ENCODE peak calls at places on chromosome 22, in eight cellular contexts. C is HCT116, I is transverse colon, G is tibial nerve, X is ovary, M is adrenal gland, B is K562, D is Peyer's patch. V is an unnamed sample.

GRCh38 chr22:23566716-23567475 is 13.2 kb downstream of the IGLL1 start:
- DNase-seq in C (no peak), I (no peak), G (no peak), X (no peak), M (no peak), B (no peak), D (no peak), V (no peak)

GRCh38 chr22:22168190-22168940 is 76.2 kb upstream of the VPREB1 start:
- DNase-seq in C (peak), I (peak), G (no peak), X (no peak), M (no peak), B (peak), D (peak), V (no peak)

GRCh38 chr22:39084666-39085065 is 7.6 kb downstream of the APOBEC3G start:
- DNase-seq in C (no peak), I (no peak), G (no peak), X (no peak), M (no peak), B (no peak), D (no peak), V (no peak)

GRCh38 chr22:31185056-31185455 is 25.1 kb downstream of the RNF185 start:
- DNase-seq in C (no peak), I (no peak), G (no peak), X (no peak), M (no peak), B (no peak), D (no peak), V (no peak)

GRCh38 chr22:23365961-23366360 is 185.7 kb downstream of the BCR start:
- DNase-seq in C (no peak), I (no peak), G (no peak), X (no peak), M (no peak), B (no peak), D (no peak), V (no peak)

GRCh38 chr22:27345681-27346080 is 455.9 kb downstream of the MN1 start:
- DNase-seq in C (no peak), I (no peak), G (no peak), X (no peak), M (no peak), B (no peak), D (no peak), V (no peak)

GRCh38 chr22:39135092-39135896 is 17.2 kb downstream of the CBX7 start:
- DNase-seq in C (peak), I (peak), G (no peak), X (no peak), M (no peak), B (peak), D (peak), V (no peak)

GRCh38 chr22:23158516-23159286 is 13.4 kb downstream of the RAB36 start:
- DNase-seq in C (no peak), I (no peak), G (no peak), X (no peak), M (no peak), B (no peak), D (no peak), V (no peak)

GRCh38 chr22:43812890-43813289 is 785 bp upstream of the EFCAB6 start:
- DNase-seq in C (no peak), I (no peak), G (no peak), X (no peak), M (no peak), B (no peak), D (no peak), V (no peak)

GRCh38 chr22:36773935-36774334 is 2.0 kb downstream of the IFT27 start:
- DNase-seq in C (no peak), I (no peak), G (no peak), X (no peak), M (no peak), B (no peak), D (no peak), V (no peak)

GRCh38 chr22:30752771-30753170 is 58.1 kb downstream of the OSBP2 start:
- DNase-seq in C (no peak), I (no peak), G (no peak), X (no peak), M (no peak), B (no peak), D (no peak), V (no peak)

GRCh38 chr22:43823911-43824665 is 12.0 kb upstream of the EFCAB6 start:
- DNase-seq in C (no peak), I (no peak), G (no peak), X (no peak), M (no peak), B (no peak), D (peak), V (no peak)

GRCh38 chr22:37674951-37675929 is at the start of gene LGALS1:
- DNase-seq in C (peak), I (peak), G (peak), X (peak), M (peak), B (peak), D (peak), V (peak)

GRCh38 chr22:37282385-37282677 is at the start of gene CYTH4:
- DNase-seq in C (no peak), I (peak), G (no peak), X (no peak), M (peak), B (peak), D (peak), V (peak)

GRCh38 chr22:20324139-20324516 is 4.3 kb upstream of the DGCR6L start:
- DNase-seq in C (no peak), I (no peak), G (no peak), X (no peak), M (no peak), B (no peak), D (peak), V (no peak)

GRCh38 chr22:42931421-42932196 is 74.5 kb upstream of the ARFGAP3 start:
- DNase-seq in C (no peak), I (no peak), G (no peak), X (no peak), M (no peak), B (no peak), D (peak), V (no peak)

GRCh38 chr22:32695451-32695891 is 106.0 kb upstream of the TIMP3 start:
- DNase-seq in C (peak), I (no peak), G (no peak), X (no peak), M (no peak), B (no peak), D (peak), V (no peak)

GRCh38 chr22:33210129-33210784 is 152.1 kb upstream of the SYN3 start:
- DNase-seq in C (no peak), I (peak), G (no peak), X (no peak), M (peak), B (peak), D (peak), V (no peak)

GRCh38 chr22:24510694-24511625 is 15.8 kb downstream of the UPB1 start:
- DNase-seq in C (no peak), I (no peak), G (no peak), X (no peak), M (peak), B (peak), D (peak), V (peak)

GRCh38 chr22:36331912-36332622 is 55.7 kb downstream of the MYH9 start:
- DNase-seq in C (no peak), I (peak), G (peak), X (peak), M (peak), B (no peak), D (peak), V (peak)

GRCh38 chr22:45170001-45170466 is 6.3 kb downstream of the NUP50 start:
- DNase-seq in C (no peak), I (no peak), G (no peak), X (no peak), M (peak), B (peak), D (no peak), V (no peak)

GRCh38 chr22:32265882-32266767 is 11.0 kb upstream of the SLC5A4 start:
- DNase-seq in C (peak), I (peak), G (peak), X (peak), M (peak), B (peak), D (peak), V (peak)

GRCh38 chr22:45692549-45692948 is 20.9 kb downstream of the ATXN10 start:
- DNase-seq in C (no peak), I (no peak), G (no peak), X (no peak), M (no peak), B (no peak), D (no peak), V (no peak)

GRCh38 chr22:45805413-45805812 is 133.8 kb downstream of the ATXN10 start:
- DNase-seq in C (no peak), I (no peak), G (no peak), X (no peak), M (no peak), B (no peak), D (no peak), V (no peak)

GRCh38 chr22:31248965-31249940 is 37.2 kb downstream of the LIMK2 start:
- DNase-seq in C (no peak), I (no peak), G (no peak), X (peak), M (no peak), B (no peak), D (no peak), V (no peak)

GRCh38 chr22:27650985-27651384 is 150.6 kb downstream of the MN1 start:
- DNase-seq in C (no peak), I (no peak), G (no peak), X (no peak), M (no peak), B (no peak), D (no peak), V (no peak)

GRCh38 chr22:28736296-28737155 is 5.1 kb downstream of the CHEK2 start:
- DNase-seq in C (no peak), I (no peak), G (no peak), X (no peak), M (no peak), B (no peak), D (no peak), V (no peak)

GRCh38 chr22:46220921-46221320 is 29.2 kb downstream of the CDPF1 start:
- DNase-seq in C (no peak), I (no peak), G (no peak), X (no peak), M (no peak), B (no peak), D (no peak), V (no peak)

GRCh38 chr22:46008836-46009596 is 32.1 kb upstream of the WNT7B start:
- DNase-seq in C (no peak), I (no peak), G (no peak), X (no peak), M (no peak), B (no peak), D (no peak), V (no peak)

GRCh38 chr22:47290706-47291430 is 528.4 kb downstream of the TBC1D22A start:
- DNase-seq in C (no peak), I (no peak), G (no peak), X (no peak), M (peak), B (no peak), D (peak), V (peak)

GRCh38 chr22:29524440-29525191 is 28.9 kb downstream of the THOC5 start:
- DNase-seq in C (no peak), I (peak), G (no peak), X (peak), M (peak), B (peak), D (peak), V (peak)

GRCh38 chr22:44988671-44989070 is 21.1 kb downstream of the PHF21B start:
- DNase-seq in C (no peak), I (no peak), G (no peak), X (no peak), M (no peak), B (no peak), D (no peak), V (no peak)

GRCh38 chr22:17199131-17199731 is 20.0 kb downstream of the ADA2 start:
- DNase-seq in C (no peak), I (no peak), G (peak), X (peak), M (no peak), B (no peak), D (no peak), V (no peak)

GRCh38 chr22:33896801-33897620 is 23.3 kb downstream of the LARGE1 start:
- DNase-seq in C (no peak), I (no peak), G (no peak), X (no peak), M (peak), B (no peak), D (no peak), V (no peak)

GRCh38 chr22:46632646-46633249 is 12.6 kb downstream of the GRAMD4 start:
- DNase-seq in C (no peak), I (no peak), G (no peak), X (no peak), M (no peak), B (no peak), D (no peak), V (no peak)

DNA sequence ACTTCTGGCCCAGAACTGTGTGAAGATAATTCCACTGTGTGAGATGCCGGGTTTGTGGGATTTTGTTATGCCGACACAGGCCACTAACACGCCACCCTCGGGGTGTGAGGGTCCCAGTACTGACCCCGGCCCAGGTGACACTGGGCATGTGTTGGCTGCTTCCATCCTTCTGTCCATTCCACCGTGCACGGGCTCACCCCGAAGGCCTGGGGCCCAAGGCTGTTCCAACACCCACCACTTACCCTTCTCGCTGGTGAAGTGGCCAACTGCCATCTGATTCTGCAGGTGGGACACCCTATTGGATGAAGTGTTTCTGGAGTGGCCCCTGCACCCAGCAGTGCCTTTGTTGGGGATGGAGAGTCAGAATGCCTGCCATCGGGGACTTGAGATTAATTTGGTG is 1307.5 kb downstream of the BRD1 start:
- DNase-seq in C (no peak), I (no peak), G (no peak), X (no peak), M (no peak), B (no peak), D (no peak), V (no peak)
- TF ChIP-seq POLR2A in C (no peak), I (no peak), G (no peak), X (no peak), M (no peak), B (no peak), D (no peak), V (no peak)

DNA sequence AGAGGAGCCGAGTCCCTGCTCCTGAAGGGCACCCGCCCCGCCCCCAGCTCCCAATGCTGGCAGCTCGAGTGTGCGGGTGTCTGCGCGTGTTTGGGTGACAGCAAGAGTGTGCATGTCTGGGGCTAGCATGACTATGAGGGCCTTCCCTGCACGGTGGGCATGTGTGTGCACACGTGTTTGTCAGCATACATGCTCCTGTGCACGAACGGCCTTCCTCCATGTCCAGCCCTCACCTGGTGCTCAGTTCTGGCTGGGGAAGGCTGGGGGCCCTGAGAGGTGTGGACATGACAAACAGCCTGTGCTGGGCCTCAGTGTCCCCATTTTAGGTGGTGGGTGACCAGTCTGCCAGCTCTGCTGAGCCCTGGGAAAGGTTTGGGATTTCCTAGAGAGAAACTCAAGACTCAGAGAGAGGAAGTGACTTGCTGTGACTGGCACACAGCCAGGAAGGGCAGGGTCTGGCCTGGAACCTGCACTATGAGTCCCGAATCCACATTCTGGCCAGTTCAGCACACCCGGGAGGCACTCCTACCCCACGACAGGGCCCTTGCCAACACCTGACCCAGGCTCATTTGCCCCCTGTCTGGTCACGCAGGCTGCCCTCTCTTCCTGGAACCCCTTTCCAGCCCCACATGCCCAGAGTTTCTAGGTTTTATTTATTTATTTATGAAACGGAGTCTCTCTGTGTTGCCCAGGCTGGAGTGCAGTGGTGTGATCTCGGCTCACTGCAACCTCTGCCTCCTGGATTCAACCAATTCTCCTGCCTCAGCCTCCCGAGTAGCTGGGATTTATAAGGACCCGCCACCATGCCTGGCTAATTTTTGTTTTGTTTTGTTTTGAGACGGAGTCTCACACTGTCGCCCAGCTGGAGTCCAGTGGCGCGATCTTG is 3.3 kb upstream of the SHISA8 start:
- DNase-seq in C (no peak), I (peak), G (peak), X (no peak), M (peak), B (no peak), D (peak), V (peak)
- TF ChIP-seq POLR2A in C (no peak), I (no peak), G (no peak), X (no peak), M (no peak), B (no peak), D (no peak), V (no peak)

GRCh38 chr22:40176921-40177737 is 596 bp upstream of the TNRC6B start:
- DNase-seq in C (no peak), I (peak), G (peak), X (peak), M (peak), B (peak), D (peak), V (no peak)
- TF ChIP-seq POLR2A in C (no peak), I (no peak), G (no peak), X (no peak), M (no peak), B (no peak), D (no peak), V (no peak)

GRCh38 chr22:50272103-50272782 is 2.1 kb upstream of the MAPK11 start:
- DNase-seq in C (no peak), I (no peak), G (no peak), X (no peak), M (no peak), B (no peak), D (no peak), V (no peak)
- TF ChIP-seq POLR2A in C (no peak), I (no peak), G (no peak), X (no peak), M (no peak), B (no peak), D (no peak), V (no peak)

GRCh38 chr22:50308986-50309600 is 1.6 kb upstream of the PLXNB2 start:
- DNase-seq in C (no peak), I (no peak), G (no peak), X (no peak), M (peak), B (no peak), D (no peak), V (no peak)

GRCh38 chr22:50308597-50308935 is 1.1 kb upstream of the PLXNB2 start:
- DNase-seq in C (no peak), I (peak), G (peak), X (peak), M (peak), B (peak), D (peak), V (peak)

GRCh38 chr22:50310209-50310722 is 2.8 kb upstream of the PLXNB2 start:
- DNase-seq in C (no peak), I (no peak), G (no peak), X (no peak), M (no peak), B (no peak), D (no peak), V (peak)

GRCh38 chr22:50310949-50311444 is 3.6 kb upstream of the PLXNB2 start:
- DNase-seq in C (no peak), I (no peak), G (no peak), X (no peak), M (no peak), B (no peak), D (no peak), V (no peak)

DNA sequence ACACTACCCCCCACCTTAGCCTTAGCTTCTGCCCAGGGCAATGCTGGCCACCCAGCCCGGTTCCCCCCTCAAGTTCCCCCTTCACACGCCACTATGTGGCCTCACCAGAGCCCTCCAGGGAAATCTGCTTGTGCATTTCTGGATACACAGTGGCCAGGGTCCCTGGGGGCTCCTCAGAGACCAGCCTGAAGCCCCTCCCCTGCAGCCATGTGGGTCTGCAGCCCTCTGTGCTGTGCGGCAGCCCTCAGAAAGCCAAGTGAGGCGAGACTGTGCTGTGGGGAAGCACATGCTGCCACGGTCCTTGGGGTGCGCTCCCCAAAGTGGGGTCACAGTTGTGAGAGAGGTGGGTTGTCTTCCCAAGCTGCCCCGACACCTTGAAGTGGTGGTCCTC is 2.1 kb upstream of the PLXNB2 start:
- DNase-seq in C (no peak), I (no peak), G (no peak), X (no peak), M (no peak), B (no peak), D (no peak), V (peak)
- TF ChIP-seq POLR2A in C (no peak), I (no peak), G (no peak), X (no peak), M (no peak), B (no peak), D (no peak), V (no peak)

DNA sequence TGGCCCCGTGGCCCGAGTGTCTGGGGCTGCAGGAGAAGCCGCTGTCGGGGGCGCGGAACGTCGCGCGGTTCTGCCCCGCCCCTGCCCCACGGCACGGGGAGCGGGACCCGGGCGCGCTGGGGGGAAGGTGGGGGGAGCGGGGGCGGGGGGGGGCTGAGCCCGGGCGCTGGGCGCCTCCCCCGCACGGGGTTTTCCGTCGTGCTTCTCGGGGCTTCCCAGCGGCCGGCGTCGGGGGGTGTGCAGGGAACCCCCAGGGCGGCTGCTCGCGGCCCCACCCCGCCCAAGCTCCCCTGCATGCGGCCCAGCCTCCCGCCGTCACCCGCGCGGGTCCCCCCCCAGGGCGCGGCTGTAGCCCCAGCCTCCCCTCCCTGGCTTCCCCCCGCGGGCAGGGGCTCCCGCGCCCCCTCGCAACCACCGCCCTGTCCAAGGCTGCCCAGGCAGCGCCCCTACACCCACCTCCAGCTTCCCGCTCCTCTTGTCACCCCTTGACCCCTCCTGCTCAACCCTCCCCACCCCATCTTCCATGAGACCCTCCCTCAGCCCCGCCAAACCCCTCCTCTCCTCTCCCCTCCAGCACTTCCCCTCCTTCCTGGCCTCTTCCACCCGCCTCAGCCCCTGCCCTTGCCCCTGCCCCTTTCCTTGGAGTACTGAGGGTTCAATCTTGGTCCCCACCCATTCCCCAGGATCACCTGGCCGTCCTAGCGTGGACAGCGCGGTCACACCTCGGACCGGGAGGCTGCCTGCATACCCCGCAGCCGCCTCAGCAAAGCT is 1.7 kb downstream of the IL17REL start:
- DNase-seq in C (no peak), I (peak), G (no peak), X (no peak), M (no peak), B (no peak), D (peak), V (no peak)
- TF ChIP-seq POLR2A in C (no peak), I (no peak), G (no peak), X (no peak), M (no peak), B (no peak), D (no peak), V (no peak)